ENCODE peak calls at places on chromosomes 7 and 10, in six cellular contexts. G, A, D, Q, K and B are unnamed samples.

GRCh38 chr7:46625032-46625431 is 704.0 kb upstream of the IGFBP3 start:
- DNase-seq in D (no peak), Q (no peak), K (no peak), A (no peak), G (no peak), B (no peak)

GRCh38 chr7:48084727-48085432 is 4.2 kb upstream of the UPP1 start:
- DNase-seq in K (peak; percentile 87), D (peak; percentile 85), A (peak; percentile 76), G (no peak), Q (peak; percentile 58), B (peak; percentile 93)

GRCh38 chr7:66558660-66559465 is 69.8 kb upstream of the KCTD7 start:
- DNase-seq in G (no peak), K (no peak), D (no peak), A (no peak), Q (no peak), B (no peak)

GRCh38 chr7:91293136-91293535 is 28.9 kb downstream of the FZD1 start:
- DNase-seq in A (no peak), Q (no peak), K (no peak), D (no peak), G (no peak), B (no peak)

GRCh38 chr7:42677751-42678231 is 234.1 kb downstream of the C7orf25 start:
- DNase-seq in D (no peak), A (peak; percentile 22), K (peak; percentile 37), G (no peak), Q (peak; percentile 68), B (no peak)

GRCh38 chr7:50957427-50957826 is 174.7 kb upstream of the GRB10 start:
- DNase-seq in G (no peak), A (no peak), K (peak; percentile 45), Q (no peak), D (no peak), B (no peak)

GRCh38 chr7:141695803-141696289 is 6.1 kb downstream of the DENND11 start:
- DNase-seq in K (no peak), D (no peak), Q (no peak), A (no peak), G (no peak), B (no peak)

GRCh38 chr10:108069096-108069495 is 904.6 kb upstream of the SORCS1 start:
- DNase-seq in G (no peak), Q (no peak), A (no peak), K (no peak), D (no peak), B (no peak)

GRCh38 chr10:74932648-74933047 is 106.2 kb downstream of the KAT6B start:
- DNase-seq in G (no peak), A (peak; percentile 80), D (no peak), Q (no peak), K (no peak), B (no peak)

GRCh38 chr10:55491712-55492111 is 690.7 kb upstream of the PCDH15 start:
- DNase-seq in A (no peak), G (no peak), D (no peak), Q (no peak), K (no peak), B (no peak)

GRCh38 chr7:155412416-155413253 is 45.3 kb upstream of the EN2 start:
- DNase-seq in D (peak; percentile 51), G (peak; percentile 65), K (peak; percentile 77), A (no peak), Q (no peak), B (no peak)

GRCh38 chr10:127044191-127044590 is 139.0 kb downstream of the DOCK1 start:
- DNase-seq in K (peak; percentile 59), D (no peak), G (no peak), Q (no peak), A (no peak), B (no peak)

GRCh38 chr10:1661861-1662260 is 75.5 kb downstream of the ADARB2 start:
- DNase-seq in D (no peak), Q (no peak), A (no peak), G (no peak), K (no peak), B (no peak)

GRCh38 chr7:33128631-33128989 is 754 bp upstream of the BBS9 start:
- DNase-seq in Q (no peak), A (no peak), K (no peak), G (no peak), D (no peak), B (no peak)

GRCh38 chr7:2568521-2569223 is 9.9 kb downstream of the IQCE start:
- DNase-seq in G (no peak), D (no peak), Q (no peak), K (no peak), A (no peak), B (no peak)

GRCh38 chr7:2566348-2566889 is 7.6 kb downstream of the IQCE start:
- DNase-seq in D (no peak), K (no peak), G (no peak), Q (no peak), A (no peak), B (no peak)

GRCh38 chr7:2566890-2567662 is 8.3 kb downstream of the IQCE start:
- DNase-seq in K (no peak), A (peak; percentile 52), G (no peak), Q (no peak), D (no peak), B (no peak)

GRCh38 chr7:2569421-2569820 is 10.6 kb downstream of the IQCE start:
- DNase-seq in Q (no peak), G (no peak), K (no peak), A (no peak), D (no peak), B (no peak)

GRCh38 chr7:2567663-2568238 is 9.0 kb downstream of the IQCE start:
- DNase-seq in Q (no peak), A (peak; percentile 72), D (no peak), G (no peak), K (peak; percentile 52), B (no peak)
- TF ChIP-seq CTCF in Q (no peak), A (peak; percentile 70), D (no peak), G (peak; percentile 36), K (peak; percentile 51), B (peak; percentile 68)

DNA sequence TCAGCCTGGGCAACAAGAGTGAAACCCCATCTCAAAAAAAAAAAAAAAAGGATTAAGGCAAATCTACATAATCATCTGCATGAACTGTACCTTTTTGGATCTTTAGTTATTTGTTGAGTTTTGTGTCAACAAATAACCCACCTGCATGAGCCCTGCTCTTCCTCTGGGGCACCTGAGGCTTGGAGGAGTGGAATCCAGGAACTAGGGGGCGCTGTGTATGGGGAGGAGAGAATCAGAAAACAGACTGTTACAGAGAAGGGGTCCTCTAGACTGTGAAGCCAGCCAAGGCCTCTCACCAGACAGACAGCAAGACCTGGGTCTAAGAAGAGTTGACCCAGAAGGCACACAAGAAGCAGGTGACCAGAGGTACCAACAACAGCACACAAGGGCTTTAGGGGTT is 682.8 kb upstream of the NRP1 start:
- DNase-seq in D (no peak), G (no peak), Q (no peak), K (no peak), A (no peak), B (no peak)
- TF ChIP-seq CTCF in D (no peak), G (peak; percentile 19), Q (no peak), K (no peak), A (no peak), B (no peak)

GRCh38 chr7:101804642-101805401 is 12.6 kb upstream of the CUX1 start:
- DNase-seq in G (peak; percentile 34), A (no peak), K (peak; percentile 49), D (no peak), Q (no peak), B (no peak)
- TF ChIP-seq CTCF in G (peak; percentile 61), A (no peak), K (peak; percentile 18), D (no peak), Q (no peak), B (no peak)

GRCh38 chr10:59880976-59881510 is 25.3 kb downstream of the CCDC6 start:
- DNase-seq in D (no peak), Q (no peak), K (no peak), A (no peak), G (no peak), B (no peak)

GRCh38 chr10:59881640-59882039 is 24.7 kb downstream of the CCDC6 start:
- DNase-seq in Q (no peak), A (no peak), G (no peak), K (no peak), D (no peak), B (no peak)

GRCh38 chr10:59879363-59879935 is 26.9 kb downstream of the CCDC6 start:
- DNase-seq in A (no peak), G (no peak), K (no peak), D (no peak), Q (no peak), B (no peak)

GRCh38 chr10:59878915-59879314 is 27.4 kb downstream of the CCDC6 start:
- DNase-seq in Q (no peak), K (no peak), D (no peak), G (no peak), A (no peak), B (no peak)

GRCh38 chr10:59880019-59880717 is 26.2 kb downstream of the CCDC6 start:
- DNase-seq in K (no peak), D (no peak), A (no peak), G (no peak), Q (no peak), B (no peak)
- TF ChIP-seq CTCF in K (no peak), D (no peak), A (no peak), G (no peak), Q (no peak), B (no peak)